ENCODE peak calls at places on chromosomes 6 and 20, in six cellular contexts. J is AG09309, M is mucosa of gallbladder, W is osteoblast, F is NCI-H510A treated with DMSO at 0.1 percent for 48 hours, N is myocyte. V is an unnamed sample.

GRCh38 chr20:50256577-50256976 is 65.9 kb downstream of the CEBPB start:
- DNase-seq in J (no peak), N (no peak), M (no peak), W (peak), F (no peak), V (no peak)

GRCh38 chr6:6703720-6704422 is 115.4 kb downstream of the LY86 start:
- DNase-seq in F (no peak), W (no peak), J (no peak), N (no peak), M (no peak), V (no peak)

GRCh38 chr20:62805365-62805710 is 703 bp downstream of the OGFR start:
- DNase-seq in N (no peak), W (peak), J (no peak), M (no peak), F (no peak), V (no peak)

GRCh38 chr6:146050168-146050567 is 21.3 kb downstream of the GRM1 start:
- DNase-seq in N (no peak), J (no peak), F (no peak), M (no peak), W (no peak), V (no peak)

GRCh38 chr6:40627316-40627715 is 40.2 kb upstream of the LRFN2 start:
- DNase-seq in N (no peak), W (no peak), J (no peak), F (no peak), M (no peak), V (no peak)

GRCh38 chr6:17828149-17828548 is 121.4 kb upstream of the NUP153 start:
- DNase-seq in M (no peak), W (peak), J (no peak), N (no peak), F (no peak), V (no peak)

GRCh38 chr6:3484240-3484639 is 27.4 kb upstream of the SLC22A23 start:
- DNase-seq in N (peak), W (no peak), F (no peak), M (no peak), J (no peak), V (no peak)

GRCh38 chr20:25470045-25470444 is 62.6 kb downstream of the GINS1 start:
- DNase-seq in W (peak), N (no peak), M (no peak), F (peak), J (no peak), V (no peak)

GRCh38 chr20:4563534-4563933 is 158.2 kb upstream of the PRND start:
- DNase-seq in J (no peak), W (no peak), M (peak), F (no peak), N (peak), V (peak)

GRCh38 chr6:6729971-6730370 is 141.5 kb downstream of the LY86 start:
- DNase-seq in F (no peak), N (no peak), J (no peak), W (no peak), M (no peak), V (no peak)

GRCh38 chr6:100134703-100135102 is 140.7 kb upstream of the MCHR2 start:
- DNase-seq in J (no peak), M (no peak), W (peak), N (peak), F (no peak), V (no peak)

GRCh38 chr20:36572701-36573102 is 695 bp upstream of the TGIF2 start:
- DNase-seq in F (peak), J (no peak), W (peak), M (peak), N (no peak), V (peak)

GRCh38 chr6:168301648-168302398 is 17.8 kb downstream of the DACT2 start:
- DNase-seq in M (peak), N (no peak), F (peak), J (no peak), W (peak), V (no peak)

GRCh38 chr6:123022980-123023379 is 26.9 kb downstream of the CLVS2 start:
- DNase-seq in F (no peak), J (no peak), W (no peak), N (peak), M (no peak), V (peak)

GRCh38 chr6:10163159-10163962 is 251.5 kb downstream of the TFAP2A start:
- DNase-seq in M (no peak), J (no peak), N (no peak), F (no peak), W (no peak), V (no peak)

GRCh38 chr6:166621114-166621540 is 5.9 kb downstream of the RPS6KA2 start:
- DNase-seq in W (no peak), N (no peak), M (peak), J (no peak), F (no peak), V (no peak)

GRCh38 chr6:3250278-3250677 is 8.5 kb upstream of the PSMG4 start:
- DNase-seq in F (no peak), W (peak), N (peak), J (no peak), M (no peak), V (no peak)

GRCh38 chr6:35892482-35892881 is 28.4 kb downstream of the SRPK1 start:
- DNase-seq in F (no peak), N (no peak), J (no peak), M (no peak), W (no peak), V (no peak)

GRCh38 chr6:169454204-169454871 is 200.7 kb upstream of the THBS2 start:
- DNase-seq in M (peak), N (no peak), J (peak), W (peak), F (no peak), V (no peak)

GRCh38 chr6:87848616-87849015 is 146.6 kb upstream of the AKIRIN2 start:
- DNase-seq in J (no peak), W (no peak), M (peak), N (no peak), F (no peak), V (no peak)

GRCh38 chr20:55291251-55291650 is 714.1 kb downstream of the CBLN4 start:
- DNase-seq in J (no peak), W (no peak), M (no peak), N (no peak), F (no peak), V (no peak)

GRCh38 chr20:34018166-34018565 is 24.5 kb downstream of the RALY start:
- DNase-seq in F (no peak), J (no peak), W (no peak), N (no peak), M (no peak), V (no peak)

GRCh38 chr20:47221036-47221625 is 135.4 kb downstream of the ZMYND8 start:
- DNase-seq in J (no peak), W (no peak), F (no peak), N (no peak), M (no peak), V (no peak)

GRCh38 chr6:81138236-81138635 is 614.2 kb downstream of the TENT5A start:
- DNase-seq in M (no peak), N (peak), F (no peak), W (no peak), J (no peak), V (no peak)

GRCh38 chr6:157774153-157775135 is 48.6 kb upstream of the SNX9 start:
- DNase-seq in W (peak), M (no peak), F (peak), N (no peak), J (no peak), V (no peak)

GRCh38 chr6:16741112-16742016 is 19.9 kb downstream of the ATXN1 start:
- DNase-seq in N (peak), M (no peak), J (peak), W (peak), F (no peak), V (no peak)

GRCh38 chr20:17622851-17623508 is 53.1 kb downstream of the DSTN start:
- DNase-seq in W (peak), J (no peak), M (no peak), F (no peak), N (peak), V (no peak)

GRCh38 chr20:32764000-32764960 is 2.1 kb downstream of the DNMT3B start:
- DNase-seq in J (no peak), N (no peak), F (no peak), M (no peak), W (peak), V (no peak)

GRCh38 chr20:13857961-13858360 is 73.1 kb downstream of the NDUFAF5 start:
- DNase-seq in F (no peak), M (no peak), N (no peak), W (no peak), J (no peak), V (no peak)

GRCh38 chr20:57755609-57756008 is 45.8 kb upstream of the PMEPA1 start:
- DNase-seq in W (no peak), N (no peak), J (no peak), F (no peak), M (no peak), V (no peak)

GRCh38 chr6:84633771-84634170 is 130.6 kb downstream of the TBX18 start:
- DNase-seq in N (no peak), W (peak), F (no peak), M (no peak), J (no peak), V (no peak)

GRCh38 chr6:10838794-10839333 is 525 bp upstream of the MAK start:
- DNase-seq in F (no peak), J (no peak), W (no peak), M (no peak), N (no peak), V (no peak)

GRCh38 chr6:29633532-29633901 is 534 bp upstream of the GABBR1 start:
- DNase-seq in W (no peak), J (no peak), F (peak), M (no peak), N (no peak), V (no peak)

GRCh38 chr6:8017276-8017701 is 46.9 kb downstream of the BLOC1S5 start:
- DNase-seq in M (no peak), N (no peak), J (no peak), F (no peak), W (no peak), V (no peak)

GRCh38 chr6:138383776-138384175 is 6.1 kb downstream of the SMIM28 start:
- DNase-seq in W (no peak), M (no peak), N (no peak), J (no peak), F (no peak), V (no peak)

GRCh38 chr6:37698264-37699137 is 818 bp upstream of the MDGA1 start:
- DNase-seq in F (peak), M (peak), N (peak), J (no peak), W (peak), V (peak)

GRCh38 chr6:9208956-9209355 is 773.6 kb upstream of the SLC35B3 start:
- DNase-seq in M (no peak), F (no peak), N (no peak), J (no peak), W (no peak), V (no peak)

GRCh38 chr6:43367245-43367984 is 2.0 kb downstream of the ZNF318 start:
- DNase-seq in N (no peak), J (no peak), F (no peak), W (no peak), M (no peak), V (no peak)

GRCh38 chr6:157644043-157644810 is 178.8 kb upstream of the SNX9 start:
- DNase-seq in F (no peak), N (peak), M (no peak), J (peak), W (peak), V (no peak)